ENCODE peak calls at places on chromosomes 1 and 21, in five cellular contexts. One of them, this sample, is unnamed.

GRCh38 chr21:35097525-35097924 is 48.4 kb upstream of the RUNX1 start:
- DNase-seq in heart right ventricle: no peak
- DNase-seq in tibial nerve: no peak
- DNase-seq in breast epithelium: no peak
- DNase-seq in neuronal stem cell: no peak
- DNase-seq in this sample: no peak

GRCh38 chr1:20530261-20530660 is 22.1 kb upstream of the FAM43B start:
- DNase-seq in heart right ventricle: no peak
- DNase-seq in tibial nerve: no peak
- DNase-seq in breast epithelium: no peak
- DNase-seq in neuronal stem cell: no peak
- DNase-seq in this sample: no peak

GRCh38 chr21:23968722-23969647 is 1638.3 kb downstream of the MRPL39 start:
- DNase-seq in heart right ventricle: no peak
- DNase-seq in tibial nerve: peak; percentile 61
- DNase-seq in breast epithelium: no peak
- DNase-seq in neuronal stem cell: peak; percentile 62
- DNase-seq in this sample: peak; percentile 65

GRCh38 chr1:24867064-24867870 is 62.8 kb downstream of the RUNX3 start:
- DNase-seq in heart right ventricle: no peak
- DNase-seq in tibial nerve: no peak
- DNase-seq in breast epithelium: no peak
- DNase-seq in neuronal stem cell: no peak
- DNase-seq in this sample: no peak

GRCh38 chr1:168065511-168065910 is 71.2 kb downstream of the GPR161 start:
- DNase-seq in heart right ventricle: no peak
- DNase-seq in tibial nerve: no peak
- DNase-seq in breast epithelium: no peak
- DNase-seq in neuronal stem cell: no peak
- DNase-seq in this sample: no peak

GRCh38 chr21:45747802-45748445 is 104.4 kb downstream of the PCBP3 start:
- DNase-seq in heart right ventricle: no peak
- DNase-seq in tibial nerve: no peak
- DNase-seq in breast epithelium: peak; percentile 50
- DNase-seq in neuronal stem cell: no peak
- DNase-seq in this sample: no peak

GRCh38 chr1:200849430-200849829 is 23.4 kb upstream of the GPR25 start:
- DNase-seq in heart right ventricle: no peak
- DNase-seq in tibial nerve: no peak
- DNase-seq in breast epithelium: no peak
- DNase-seq in neuronal stem cell: no peak
- DNase-seq in this sample: no peak

GRCh38 chr1:19762175-19762779 is 37.4 kb downstream of the TMCO4 start:
- DNase-seq in heart right ventricle: peak; percentile 6
- DNase-seq in tibial nerve: no peak
- DNase-seq in breast epithelium: no peak
- DNase-seq in neuronal stem cell: peak; percentile 23
- DNase-seq in this sample: no peak

GRCh38 chr21:27213328-27213727 is 246.4 kb upstream of the ADAMTS5 start:
- DNase-seq in heart right ventricle: no peak
- DNase-seq in tibial nerve: no peak
- DNase-seq in breast epithelium: no peak
- DNase-seq in neuronal stem cell: no peak
- DNase-seq in this sample: no peak

GRCh38 chr1:17112496-17113236 is 6.6 kb downstream of the PADI2 start:
- DNase-seq in heart right ventricle: no peak
- DNase-seq in tibial nerve: no peak
- DNase-seq in breast epithelium: no peak
- DNase-seq in neuronal stem cell: no peak
- DNase-seq in this sample: no peak

GRCh38 chr1:143736562-143736961 is 235.2 kb downstream of the FAM72C start:
- DNase-seq in heart right ventricle: no peak
- DNase-seq in tibial nerve: no peak
- DNase-seq in breast epithelium: no peak
- DNase-seq in neuronal stem cell: no peak
- DNase-seq in this sample: no peak

GRCh38 chr1:151888972-151889570 is 20.2 kb downstream of the THEM4 start:
- DNase-seq in heart right ventricle: no peak
- DNase-seq in tibial nerve: no peak
- DNase-seq in breast epithelium: no peak
- DNase-seq in neuronal stem cell: no peak
- DNase-seq in this sample: no peak

GRCh38 chr1:185367218-185367617 is 50.2 kb upstream of the IVNS1ABP start:
- DNase-seq in heart right ventricle: peak; percentile 32
- DNase-seq in tibial nerve: no peak
- DNase-seq in breast epithelium: no peak
- DNase-seq in neuronal stem cell: no peak
- DNase-seq in this sample: no peak

GRCh38 chr1:9601942-9602793 is 13.5 kb downstream of the TMEM201 start:
- DNase-seq in heart right ventricle: no peak
- DNase-seq in tibial nerve: no peak
- DNase-seq in breast epithelium: no peak
- DNase-seq in neuronal stem cell: no peak
- DNase-seq in this sample: no peak

GRCh38 chr1:176541663-176542062 is 78.7 kb downstream of the PAPPA2 start:
- DNase-seq in heart right ventricle: no peak
- DNase-seq in tibial nerve: no peak
- DNase-seq in breast epithelium: no peak
- DNase-seq in neuronal stem cell: no peak
- DNase-seq in this sample: no peak

GRCh38 chr1:108661030-108661609 is at the start of gene HENMT1:
- DNase-seq in heart right ventricle: peak; percentile 60
- DNase-seq in tibial nerve: peak; percentile 23
- DNase-seq in breast epithelium: peak; percentile 59
- DNase-seq in neuronal stem cell: peak; percentile 33
- DNase-seq in this sample: peak; percentile 58

GRCh38 chr1:167563579-167564246 is 10.2 kb upstream of the CREG1 start:
- DNase-seq in heart right ventricle: peak; percentile 30
- DNase-seq in tibial nerve: peak; percentile 33
- DNase-seq in breast epithelium: no peak
- DNase-seq in neuronal stem cell: no peak
- DNase-seq in this sample: no peak

GRCh38 chr21:44695641-44696040 is 1.3 kb upstream of the KRTAP10-12 start:
- DNase-seq in heart right ventricle: no peak
- DNase-seq in tibial nerve: no peak
- DNase-seq in breast epithelium: no peak
- DNase-seq in neuronal stem cell: no peak
- DNase-seq in this sample: no peak
- H3K9me3 ChIP-seq in heart right ventricle: peaks cover 26% of the 10 kb centered on the region
- H3K9me3 ChIP-seq in tibial nerve: peaks cover 17% of the 10 kb centered on the region
- H3K9me3 ChIP-seq in breast epithelium: peaks cover 10% of the 10 kb centered on the region
- H3K9me3 ChIP-seq in neuronal stem cell: peaks cover 3% of the 10 kb centered on the region
- H3K9me3 ChIP-seq in this sample: no peaks in the 10 kb centered on the region

DNA sequence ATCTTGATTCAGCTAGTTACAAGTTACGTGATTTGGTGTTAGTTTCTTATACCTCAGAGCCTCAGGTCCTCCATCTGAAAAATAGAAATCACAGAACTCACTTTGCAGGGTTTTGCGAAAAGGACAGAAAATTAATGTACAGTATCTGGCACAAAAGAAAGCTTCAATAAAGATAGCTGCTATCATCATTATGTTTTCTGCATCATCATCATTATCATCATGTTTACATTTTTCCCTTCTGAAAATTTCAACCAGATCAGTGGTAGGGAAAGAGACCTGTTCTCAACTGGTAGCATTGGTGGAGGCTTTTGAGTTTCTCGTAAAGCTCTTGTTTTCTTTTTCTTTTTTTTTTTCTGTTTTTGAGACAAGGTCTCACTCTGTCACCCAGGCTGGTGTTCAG is 174.7 kb upstream of the PBX1 start:
- DNase-seq in heart right ventricle: no peak
- DNase-seq in tibial nerve: no peak
- DNase-seq in breast epithelium: no peak
- DNase-seq in neuronal stem cell: no peak
- DNase-seq in this sample: no peak
- H3K9me3 ChIP-seq in heart right ventricle: peaks cover 4% of the 10 kb centered on the region
- H3K9me3 ChIP-seq in tibial nerve: no peaks in the 10 kb centered on the region
- H3K9me3 ChIP-seq in breast epithelium: no peaks in the 10 kb centered on the region
- H3K9me3 ChIP-seq in neuronal stem cell: no peaks in the 10 kb centered on the region
- H3K9me3 ChIP-seq in this sample: no peaks in the 10 kb centered on the region

GRCh38 chr1:125085720-125086591 is 3901.2 kb downstream of the SRGAP2C start:
- DNase-seq in heart right ventricle: no peak
- DNase-seq in tibial nerve: no peak
- DNase-seq in breast epithelium: peak; percentile 47
- DNase-seq in neuronal stem cell: no peak
- DNase-seq in this sample: no peak
- H3K9me3 ChIP-seq in heart right ventricle: peaks cover 46% of the 10 kb centered on the region
- H3K9me3 ChIP-seq in tibial nerve: peaks cover 26% of the 10 kb centered on the region
- H3K9me3 ChIP-seq in breast epithelium: peaks cover 17% of the 10 kb centered on the region
- H3K9me3 ChIP-seq in neuronal stem cell: no peaks in the 10 kb centered on the region
- H3K9me3 ChIP-seq in this sample: no peaks in the 10 kb centered on the region

DNA sequence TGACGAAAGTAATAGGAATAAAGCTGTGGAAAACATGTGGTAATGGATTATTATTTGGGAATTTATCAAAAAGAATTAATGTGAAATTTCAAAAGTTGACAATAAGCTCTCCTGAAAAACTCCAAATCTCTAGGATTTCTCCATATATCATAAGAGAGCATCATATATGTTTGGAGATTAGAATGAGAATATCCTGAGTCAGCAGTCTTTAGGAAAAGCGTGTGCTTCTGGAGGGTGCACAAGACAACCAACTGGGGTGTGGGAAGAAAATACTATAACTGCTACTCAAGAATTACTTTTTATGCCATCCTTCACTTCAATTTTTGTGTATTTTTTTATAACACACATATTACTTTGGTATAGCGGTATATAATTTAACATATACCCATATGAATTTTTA is 19.7 kb downstream of the ELK4 start:
- DNase-seq in heart right ventricle: no peak
- DNase-seq in tibial nerve: no peak
- DNase-seq in breast epithelium: no peak
- DNase-seq in neuronal stem cell: no peak
- DNase-seq in this sample: no peak
- H3K9me3 ChIP-seq in heart right ventricle: no peaks in the 10 kb centered on the region
- H3K9me3 ChIP-seq in tibial nerve: no peaks in the 10 kb centered on the region
- H3K9me3 ChIP-seq in breast epithelium: no peaks in the 10 kb centered on the region
- H3K9me3 ChIP-seq in neuronal stem cell: no peaks in the 10 kb centered on the region
- H3K9me3 ChIP-seq in this sample: no peaks in the 10 kb centered on the region

GRCh38 chr1:125064481-125064880 is 3879.7 kb downstream of the SRGAP2C start:
- DNase-seq in heart right ventricle: no peak
- DNase-seq in tibial nerve: no peak
- DNase-seq in breast epithelium: no peak
- DNase-seq in neuronal stem cell: no peak
- DNase-seq in this sample: no peak

GRCh38 chr1:125065092-125065820 is 3880.5 kb downstream of the SRGAP2C start:
- DNase-seq in heart right ventricle: no peak
- DNase-seq in tibial nerve: no peak
- DNase-seq in breast epithelium: peak; percentile 48
- DNase-seq in neuronal stem cell: no peak
- DNase-seq in this sample: no peak

GRCh38 chr1:125065821-125066180 is 3881.0 kb downstream of the SRGAP2C start:
- DNase-seq in heart right ventricle: no peak
- DNase-seq in tibial nerve: no peak
- DNase-seq in breast epithelium: no peak
- DNase-seq in neuronal stem cell: no peak
- DNase-seq in this sample: no peak

DNA sequence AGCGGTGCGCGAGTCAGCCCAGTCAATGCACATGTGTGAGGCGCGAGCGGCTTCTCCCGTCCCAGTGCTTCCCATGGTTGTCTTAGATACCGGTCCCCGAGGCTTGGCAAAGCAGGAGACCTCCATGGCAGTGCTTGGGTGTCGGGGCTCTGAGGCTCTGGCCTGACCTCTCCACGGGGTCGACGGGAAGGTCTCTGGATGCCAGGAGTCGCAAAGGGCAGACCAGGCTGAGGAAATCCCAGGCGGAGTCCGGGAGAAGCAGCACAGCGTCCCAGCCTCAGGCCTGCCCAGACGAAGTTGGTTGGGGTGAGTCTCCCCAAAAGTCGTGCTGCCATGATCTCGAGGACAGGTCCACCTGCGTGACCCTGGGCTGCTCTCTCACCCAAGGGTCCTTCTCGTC is 3881.6 kb downstream of the SRGAP2C start:
- DNase-seq in heart right ventricle: no peak
- DNase-seq in tibial nerve: no peak
- DNase-seq in breast epithelium: no peak
- DNase-seq in neuronal stem cell: no peak
- DNase-seq in this sample: no peak
- H3K9me3 ChIP-seq in heart right ventricle: peaks cover 66% of the 10 kb centered on the region
- H3K9me3 ChIP-seq in tibial nerve: peaks cover 10% of the 10 kb centered on the region
- H3K9me3 ChIP-seq in breast epithelium: peaks cover 29% of the 10 kb centered on the region
- H3K9me3 ChIP-seq in neuronal stem cell: no peaks in the 10 kb centered on the region
- H3K9me3 ChIP-seq in this sample: peaks cover 6% of the 10 kb centered on the region